ENCODE peak calls at places on chromosomes 3 and 15, in five cellular contexts. R is neural progenitor cell; Q is uterus; P is CD8-positive, alpha-beta T cell; O is esophagus squamous epithelium. I is an unnamed sample.

GRCh38 chr3:114706591-114707224 is 412.9 kb downstream of the TIGIT start:
- DNase-seq in R (no peak), Q (peak; percentile 16), P (no peak), O (no peak), I (no peak)

GRCh38 chr3:177977381-177978158 is 558.7 kb upstream of the KCNMB2 start:
- DNase-seq in R (no peak), Q (no peak), P (no peak), O (no peak), I (no peak)

GRCh38 chr15:20106026-20106425 is 435.6 kb downstream of the GOLGA6L6 start:
- DNase-seq in R (peak; percentile 1), Q (no peak), P (no peak), O (no peak), I (no peak)

GRCh38 chr3:105827959-105828358 is 40.9 kb downstream of the CBLB start:
- DNase-seq in R (no peak), Q (peak; percentile 35), P (no peak), O (no peak), I (peak; percentile 68)

GRCh38 chr3:54830658-54831057 is 97.2 kb downstream of the LRTM1 start:
- DNase-seq in R (peak; percentile 51), Q (no peak), P (no peak), O (no peak), I (no peak)

GRCh38 chr15:44385344-44385942 is 42.0 kb upstream of the CTDSPL2 start:
- DNase-seq in R (no peak), Q (no peak), P (no peak), O (no peak), I (no peak)

GRCh38 chr3:151318313-151318712 is 1.7 kb upstream of the GPR87 start:
- DNase-seq in R (no peak), Q (no peak), P (no peak), O (no peak), I (no peak)

GRCh38 chr3:73137736-73138403 is 76.4 kb downstream of the EBLN2 start:
- DNase-seq in R (no peak), Q (no peak), P (no peak), O (no peak), I (no peak)

GRCh38 chr3:8972614-8973013 is 9.3 kb upstream of the RAD18 start:
- DNase-seq in R (no peak), Q (no peak), P (no peak), O (no peak), I (no peak)

GRCh38 chr15:64749167-64749566 is 26.2 kb downstream of the RBPMS2 start:
- DNase-seq in R (no peak), Q (peak; percentile 71), P (no peak), O (no peak), I (peak; percentile 83)

GRCh38 chr3:105899528-105899927 is 30.7 kb upstream of the CBLB start:
- DNase-seq in R (no peak), Q (no peak), P (no peak), O (no peak), I (no peak)

GRCh38 chr15:75307778-75308390 is 25.2 kb downstream of the GOLGA6D start:
- DNase-seq in R (peak; percentile 62), Q (no peak), P (no peak), O (no peak), I (no peak)

GRCh38 chr3:184642623-184643308 is 69.1 kb downstream of the MAGEF1 start:
- DNase-seq in R (no peak), Q (no peak), P (no peak), O (no peak), I (no peak)

GRCh38 chr3:159045279-159045678 is 243.4 kb downstream of the MFSD1 start:
- DNase-seq in R (no peak), Q (no peak), P (no peak), O (no peak), I (no peak)

GRCh38 chr3:43786102-43786952 is 95.6 kb downstream of the ABHD5 start:
- DNase-seq in R (no peak), Q (no peak), P (no peak), O (no peak), I (no peak)

GRCh38 chr15:61275451-61275850 is 46.3 kb upstream of the RORA start:
- DNase-seq in R (no peak), Q (no peak), P (no peak), O (no peak), I (no peak)

DNA sequence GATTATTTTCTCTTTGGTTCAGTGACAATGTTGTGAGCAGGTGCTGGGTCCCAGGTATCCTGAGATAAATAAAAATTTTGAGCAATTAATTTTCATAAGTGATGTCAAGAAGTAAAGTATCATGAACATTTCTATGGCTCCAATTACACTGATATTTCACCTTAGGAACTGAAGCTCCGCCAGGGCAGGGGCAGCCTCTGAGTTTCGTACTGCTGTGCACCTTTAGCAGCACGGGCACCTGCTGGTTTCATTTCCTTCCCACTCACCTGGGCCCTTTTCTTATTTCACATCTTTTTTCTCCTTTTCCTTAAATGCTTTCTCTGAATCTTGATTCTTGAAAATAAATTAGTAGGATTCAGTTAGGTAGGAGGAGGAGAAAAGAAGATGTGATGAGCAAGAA is 1.2 kb upstream of the IL1RAP start:
- DNase-seq in R (no peak), Q (no peak), P (no peak), O (no peak), I (no peak)
- H3K4me3 ChIP-seq in R (no peak overlapping the region), Q (no peak overlapping the region), P (peak overlapping the region; percentile 81), O (no peak overlapping the region), I (no peak overlapping the region)

GRCh38 chr3:69764861-69765260 is 25.6 kb downstream of the MITF start:
- DNase-seq in R (no peak), Q (peak; percentile 30), P (no peak), O (no peak), I (no peak)

GRCh38 chr3:69762790-69763229 is 23.5 kb downstream of the MITF start:
- DNase-seq in R (no peak), Q (no peak), P (no peak), O (no peak), I (no peak)

GRCh38 chr3:69763976-69764851 is 24.9 kb downstream of the MITF start:
- DNase-seq in R (no peak), Q (no peak), P (no peak), O (no peak), I (no peak)

GRCh38 chr3:69761896-69762789 is 22.9 kb downstream of the MITF start:
- DNase-seq in R (no peak), Q (no peak), P (no peak), O (no peak), I (no peak)

DNA sequence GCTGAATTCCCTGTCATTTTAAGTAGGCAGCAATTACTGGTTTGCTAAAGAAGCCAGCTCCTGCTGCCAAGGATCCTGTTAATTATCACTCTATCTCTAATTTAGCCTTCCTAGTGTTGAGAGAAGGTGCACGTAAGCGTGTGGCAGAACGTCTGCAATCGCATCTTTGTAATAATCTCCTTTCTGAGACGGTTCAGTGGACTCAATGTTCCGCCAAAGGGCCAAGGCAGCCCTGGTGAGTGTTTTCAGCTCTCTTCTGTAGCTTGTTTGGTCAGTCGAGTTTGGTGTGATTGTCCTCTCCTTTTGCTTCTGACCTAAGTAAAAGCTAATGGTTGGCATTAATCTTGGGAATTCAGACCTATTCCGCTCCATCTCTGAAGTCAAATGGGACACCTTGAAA is 24.2 kb downstream of the MITF start:
- DNase-seq in R (no peak), Q (peak; percentile 52), P (no peak), O (no peak), I (no peak)
- H3K4me1 ChIP-seq in R (no peaks in the 10 kb centered on the region), Q (no peaks in the 10 kb centered on the region), P (no peaks in the 10 kb centered on the region), O (no peaks in the 10 kb centered on the region), I (no peaks in the 10 kb centered on the region)

GRCh38 chr3:56389213-56389830 is 78.9 kb downstream of the ERC2 start:
- DNase-seq in R (no peak), Q (no peak), P (no peak), O (no peak), I (no peak)
- TF ChIP-seq CTCF in R (no peak), Q (no peak), P (no peak), O (no peak), I (no peak)

DNA sequence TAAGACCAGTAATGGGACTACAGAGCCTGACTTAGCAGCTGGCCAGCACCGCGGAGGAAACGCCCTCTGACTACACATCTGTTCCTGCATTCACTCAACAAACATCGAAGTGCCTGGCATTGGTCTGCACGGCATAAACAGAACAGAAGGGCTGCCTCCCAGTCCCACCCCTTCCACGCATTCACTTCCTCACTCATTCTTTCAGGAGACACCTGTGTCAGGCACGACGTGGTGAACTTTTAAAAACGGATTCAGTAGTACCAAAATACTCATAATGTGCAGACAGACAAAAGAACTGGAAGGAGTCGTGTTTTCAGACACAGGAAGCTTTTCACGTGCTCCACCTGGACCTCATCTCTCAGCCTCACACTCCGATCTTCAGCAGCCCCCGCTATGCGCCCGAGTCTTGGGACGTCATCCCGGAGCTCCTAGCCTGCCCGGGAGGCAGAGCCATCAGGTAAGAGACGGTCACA is 123.3 kb downstream of the XXYLT1 start:
- DNase-seq in R (no peak), Q (peak; percentile 47), P (peak; percentile 33), O (no peak), I (no peak)
- H3K4me3 ChIP-seq in R (no peak overlapping the region), Q (no peak overlapping the region), P (peak overlapping the region; percentile 44), O (no peak overlapping the region), I (no peak overlapping the region)

DNA sequence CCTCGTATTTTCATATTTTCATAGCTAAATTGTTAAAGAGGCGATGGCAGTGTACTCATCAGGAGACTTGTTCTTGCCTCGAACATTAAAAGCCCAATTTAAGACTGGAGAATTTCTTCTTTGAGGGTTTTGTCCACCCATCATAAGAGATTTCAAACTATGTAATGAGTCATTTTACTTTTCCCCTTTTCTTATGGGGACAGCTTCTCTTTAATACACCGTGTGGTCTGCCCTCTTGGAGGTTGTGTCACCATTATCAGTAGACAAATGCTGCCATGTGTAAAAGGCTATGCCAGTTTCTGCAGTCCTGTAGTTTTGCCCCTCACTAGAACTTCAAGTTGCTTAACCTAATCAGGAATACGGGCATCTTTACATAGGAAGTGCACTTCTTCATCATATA is 17.0 kb downstream of the TGFBR2 start:
- DNase-seq in R (no peak), Q (no peak), P (no peak), O (no peak), I (no peak)
- H3K4me1 ChIP-seq in R (peaks cover 13% of the 10 kb centered on the region), Q (peaks cover 10% of the 10 kb centered on the region), P (peaks cover 94% of the 10 kb centered on the region), O (peaks cover 16% of the 10 kb centered on the region), I (peaks cover 64% of the 10 kb centered on the region)

I was measured in tibial artery.